ENCODE peak calls at places on chromosome 16, in eight cellular contexts. N is skeletal muscle cell, Y is keratinocyte, Z is neural progenitor cell, G is prostate gland, M is astrocyte of the spinal cord, W is psoas muscle, L is Peyer's patch. Q is an unnamed sample.

GRCh38 chr16:12673466-12673865 is 130.2 kb downstream of the CPPED1 start:
- DNase-seq in N (no peak), Y (no peak), Z (no peak), G (no peak), M (no peak), W (no peak), L (no peak), Q (no peak)

GRCh38 chr16:649646-650045 is 481 bp downstream of the WDR90 start:
- DNase-seq in N (no peak), Y (no peak), Z (no peak), G (no peak), M (no peak), W (no peak), L (no peak), Q (no peak)

GRCh38 chr16:16988963-16989362 is 481.8 kb downstream of the XYLT1 start:
- DNase-seq in N (no peak), Y (no peak), Z (no peak), G (no peak), M (no peak), W (no peak), L (no peak), Q (no peak)

GRCh38 chr16:61324044-61324443 is 712.2 kb downstream of the CDH8 start:
- DNase-seq in N (no peak), Y (no peak), Z (peak; percentile 61), G (no peak), M (no peak), W (no peak), L (no peak), Q (no peak)

GRCh38 chr16:21302898-21303528 is 24.9 kb upstream of the CRYM start:
- DNase-seq in N (peak; percentile 61), Y (peak; percentile 92), Z (no peak), G (no peak), M (peak; percentile 55), W (no peak), L (no peak), Q (no peak)

GRCh38 chr16:75282811-75283281 is 31.4 kb upstream of the BCAR1 start:
- DNase-seq in N (no peak), Y (no peak), Z (no peak), G (no peak), M (peak; percentile 36), W (no peak), L (no peak), Q (no peak)

GRCh38 chr16:88063201-88063773 is 112.1 kb downstream of the BANP start:
- DNase-seq in N (peak; percentile 40), Y (no peak), Z (no peak), G (no peak), M (peak; percentile 50), W (peak; percentile 62), L (no peak), Q (peak; percentile 60)

GRCh38 chr16:73530529-73530928 is 482.6 kb upstream of the ZFHX3 start:
- DNase-seq in N (no peak), Y (no peak), Z (no peak), G (no peak), M (no peak), W (no peak), L (no peak), Q (no peak)

GRCh38 chr16:55508941-55509920 is at the start of gene LPCAT2:
- DNase-seq in N (no peak), Y (no peak), Z (peak; percentile 95), G (peak; percentile 77), M (peak; percentile 88), W (peak; percentile 92), L (peak; percentile 28), Q (peak; percentile 94)

GRCh38 chr16:54602666-54603065 is 316.1 kb upstream of the IRX3 start:
- DNase-seq in N (no peak), Y (no peak), Z (no peak), G (no peak), M (no peak), W (no peak), L (no peak), Q (no peak)

GRCh38 chr16:87249425-87249824 is 67.8 kb downstream of the C16orf95 start:
- DNase-seq in N (no peak), Y (no peak), Z (no peak), G (no peak), M (no peak), W (no peak), L (no peak), Q (no peak)

GRCh38 chr16:11871193-11871592 is 19.9 kb upstream of the RSL1D1 start:
- DNase-seq in N (no peak), Y (no peak), Z (peak; percentile 46), G (no peak), M (no peak), W (no peak), L (no peak), Q (no peak)

GRCh38 chr16:82011199-82011641 is at the start of gene SDR42E1:
- DNase-seq in N (no peak), Y (no peak), Z (no peak), G (peak; percentile 50), M (no peak), W (no peak), L (peak; percentile 57), Q (no peak)
- H3K4me3 ChIP-seq in N (peak within 1 kb of the TSS; percentile 17), Y (peak within 1 kb of the TSS; percentile 73), Z (no peak within 1 kb of the TSS), G (peak within 1 kb of the TSS; percentile 62), M (peak within 1 kb of the TSS; percentile 22), W (no peak within 1 kb of the TSS), L (peak within 1 kb of the TSS; percentile 68), Q (peak within 1 kb of the TSS; percentile 38)

GRCh38 chr16:80938035-80938927 is 68.4 kb downstream of the CMC2 start:
- DNase-seq in N (peak; percentile 99), Y (peak; percentile 65), Z (peak; percentile 94), G (peak; percentile 65), M (peak; percentile 98), W (peak; percentile 63), L (no peak), Q (peak; percentile 32)
- H3K4me3 ChIP-seq in N (peak overlapping the region; percentile 22), Y (peak overlapping the region; percentile 30), Z (no peak overlapping the region), G (no peak overlapping the region), M (peak overlapping the region; percentile 16), W (no peak overlapping the region), L (no peak overlapping the region), Q (no peak overlapping the region)

GRCh38 chr16:2028620-2029220 is 2.0 kb downstream of the NHERF2 start:
- DNase-seq in N (no peak), Y (no peak), Z (no peak), G (no peak), M (no peak), W (no peak), L (no peak), Q (peak; percentile 8)
- H3K4me3 ChIP-seq in N (no peak overlapping the region), Y (no peak overlapping the region), Z (no peak overlapping the region), G (no peak overlapping the region), M (no peak overlapping the region), W (peak overlapping the region; percentile 78), L (no peak overlapping the region), Q (peak overlapping the region; percentile 89)

DNA sequence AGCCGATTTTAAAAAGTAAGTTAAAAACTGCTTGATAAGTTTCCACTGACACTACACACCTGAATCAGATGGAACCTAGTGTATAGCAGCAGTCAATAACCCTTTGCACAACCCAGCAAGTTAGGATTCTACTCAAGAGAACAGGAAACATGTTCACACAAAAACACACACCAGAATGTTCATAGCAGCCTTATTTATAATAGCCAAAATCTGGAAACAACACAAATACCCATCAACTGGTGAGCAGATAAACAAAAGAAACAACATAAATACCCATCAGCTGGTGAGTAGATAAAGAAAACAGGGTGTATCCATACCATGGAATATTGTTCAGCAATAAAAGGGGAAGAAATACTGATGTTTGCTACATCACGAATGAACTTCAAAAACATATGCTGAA is 2.7 kb upstream of the CDH11 start:
- DNase-seq in N (no peak), Y (no peak), Z (no peak), G (no peak), M (no peak), W (no peak), L (no peak), Q (no peak)
- H3K4me3 ChIP-seq in N (no peak overlapping the region), Y (no peak overlapping the region), Z (no peak overlapping the region), G (no peak overlapping the region), M (peak overlapping the region; percentile 98), W (no peak overlapping the region), L (no peak overlapping the region), Q (no peak overlapping the region)

GRCh38 chr16:30094541-30095165 is 1.4 kb downstream of the YPEL3 start:
- DNase-seq in N (no peak), Y (no peak), Z (peak; percentile 12), G (no peak), M (no peak), W (no peak), L (no peak), Q (no peak)
- H3K4me3 ChIP-seq in N (no peak overlapping the region), Y (no peak overlapping the region), Z (no peak overlapping the region), G (peak overlapping the region; percentile 82), M (no peak overlapping the region), W (peak overlapping the region; percentile 93), L (peak overlapping the region; percentile 99), Q (peak overlapping the region; percentile 90)

DNA sequence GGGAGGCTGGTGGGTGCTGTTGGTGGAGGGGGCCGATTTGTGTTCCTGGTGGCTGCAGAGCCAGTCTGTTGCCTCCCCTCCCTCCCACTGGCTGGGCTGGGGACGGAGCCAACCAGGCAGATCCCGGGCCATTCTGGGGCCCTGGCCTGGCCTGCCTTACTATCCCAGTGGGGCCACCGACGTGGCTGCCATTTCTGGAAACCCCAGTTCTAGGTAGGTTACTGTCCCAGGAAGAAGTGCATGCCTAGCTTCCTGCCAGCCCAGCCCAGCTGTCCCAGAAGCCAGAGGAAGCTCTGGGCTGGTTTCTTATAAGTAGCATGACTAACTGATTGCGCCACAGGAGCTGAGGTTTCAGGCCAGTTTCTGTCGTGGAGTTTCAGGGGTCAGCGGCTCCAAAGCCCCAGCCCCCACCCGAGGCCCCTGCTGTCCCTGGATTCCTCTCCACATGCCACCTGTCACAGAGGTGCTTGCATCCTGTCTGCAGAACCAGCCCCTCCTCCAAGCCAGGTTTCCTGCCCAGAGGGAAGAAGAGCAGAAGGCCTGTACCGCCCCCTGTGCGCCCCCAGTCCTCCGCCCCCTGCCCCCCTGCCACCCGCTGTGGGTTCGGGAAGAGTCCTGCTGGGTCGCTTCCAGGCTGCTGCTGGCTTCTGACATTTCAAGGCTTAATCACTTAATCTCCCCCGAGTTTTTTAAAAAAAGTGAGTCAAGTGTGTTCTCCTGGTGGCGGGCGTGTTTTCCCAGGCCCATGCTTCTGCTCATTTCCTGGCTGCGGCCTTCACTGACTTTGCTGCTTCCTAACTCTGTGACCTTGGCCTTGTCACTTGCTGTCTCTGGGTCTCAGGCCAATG is 13.2 kb downstream of the IL4R start:
- DNase-seq in N (peak; percentile 91), Y (peak; percentile 44), Z (peak; percentile 71), G (peak; percentile 66), M (peak; percentile 97), W (peak; percentile 85), L (peak; percentile 52), Q (peak; percentile 65)
- H3K4me3 ChIP-seq in N (no peak overlapping the region), Y (no peak overlapping the region), Z (no peak overlapping the region), G (no peak overlapping the region), M (no peak overlapping the region), W (peak overlapping the region; percentile 18), L (peak overlapping the region; percentile 29), Q (no peak overlapping the region)

Q was measured in heart left ventricle.